ENCODE peak calls at places on chromosomes 12 and 14, in ten cellular contexts. X is psoas muscle, P is RWPE2, L is GM12878, I is PC-3, E is lower leg skin, B is IMR-90, H is brain microvascular endothelial cell, O is tibial artery, U is AG04450. Y is an unnamed sample.

GRCh38 chr12:53052419-53053222 is 2.8 kb downstream of the TNS2 start:
- DNase-seq in X (peak), P (peak), L (no peak), I (peak), E (peak), B (peak), H (peak), O (peak), U (no peak), Y (peak)

GRCh38 chr12:124910561-124911478 is 3.6 kb downstream of the UBC start:
- DNase-seq in X (no peak), P (no peak), L (no peak), I (peak), E (no peak), B (peak), H (no peak), O (no peak), U (no peak), Y (no peak)

GRCh38 chr14:53432378-53432802 is 279.3 kb upstream of the DDHD1 start:
- DNase-seq in X (no peak), P (no peak), L (no peak), I (peak), E (no peak), B (peak), H (peak), O (no peak), U (peak), Y (peak)

GRCh38 chr14:32417956-32418552 is 89.0 kb downstream of the AKAP6 start:
- DNase-seq in X (no peak), P (peak), L (no peak), I (peak), E (no peak), B (peak), H (peak), O (no peak), U (no peak), Y (no peak)

GRCh38 chr14:105860615-105861580 is 334.5 kb downstream of the TMEM121 start:
- DNase-seq in X (peak), P (peak), L (no peak), I (no peak), E (peak), B (no peak), H (no peak), O (no peak), U (no peak), Y (no peak)

GRCh38 chr14:104403421-104404220 is 175.9 kb upstream of the C14orf180 start:
- DNase-seq in X (no peak), P (peak), L (no peak), I (no peak), E (peak), B (no peak), H (no peak), O (peak), U (no peak), Y (no peak)

GRCh38 chr12:49019435-49020317 is 1.1 kb upstream of the PRKAG1 start:
- DNase-seq in X (peak), P (no peak), L (no peak), I (peak), E (peak), B (peak), H (peak), O (no peak), U (no peak), Y (no peak)

GRCh38 chr14:32469388-32470160 is 140.5 kb downstream of the AKAP6 start:
- DNase-seq in X (no peak), P (no peak), L (no peak), I (peak), E (no peak), B (peak), H (no peak), O (no peak), U (no peak), Y (peak)

GRCh38 chr14:105898482-105899010 is 372.2 kb downstream of the TMEM121 start:
- DNase-seq in X (peak), P (peak), L (no peak), I (no peak), E (no peak), B (no peak), H (no peak), O (no peak), U (no peak), Y (no peak)

GRCh38 chr12:110647669-110648068 is 33.7 kb downstream of the TCTN1 start:
- DNase-seq in X (no peak), P (no peak), L (no peak), I (no peak), E (no peak), B (no peak), H (no peak), O (peak), U (no peak), Y (no peak)

GRCh38 chr12:108647199-108647935 is 13.7 kb upstream of the SELPLG start:
- DNase-seq in X (no peak), P (no peak), L (no peak), I (no peak), E (peak), B (no peak), H (no peak), O (no peak), U (no peak), Y (no peak)
- TF ChIP-seq CTCF in X (no peak), P (no peak), L (peak), I (peak), E (no peak), B (no peak), H (peak), O (no peak), U (peak), Y (peak)

DNA sequence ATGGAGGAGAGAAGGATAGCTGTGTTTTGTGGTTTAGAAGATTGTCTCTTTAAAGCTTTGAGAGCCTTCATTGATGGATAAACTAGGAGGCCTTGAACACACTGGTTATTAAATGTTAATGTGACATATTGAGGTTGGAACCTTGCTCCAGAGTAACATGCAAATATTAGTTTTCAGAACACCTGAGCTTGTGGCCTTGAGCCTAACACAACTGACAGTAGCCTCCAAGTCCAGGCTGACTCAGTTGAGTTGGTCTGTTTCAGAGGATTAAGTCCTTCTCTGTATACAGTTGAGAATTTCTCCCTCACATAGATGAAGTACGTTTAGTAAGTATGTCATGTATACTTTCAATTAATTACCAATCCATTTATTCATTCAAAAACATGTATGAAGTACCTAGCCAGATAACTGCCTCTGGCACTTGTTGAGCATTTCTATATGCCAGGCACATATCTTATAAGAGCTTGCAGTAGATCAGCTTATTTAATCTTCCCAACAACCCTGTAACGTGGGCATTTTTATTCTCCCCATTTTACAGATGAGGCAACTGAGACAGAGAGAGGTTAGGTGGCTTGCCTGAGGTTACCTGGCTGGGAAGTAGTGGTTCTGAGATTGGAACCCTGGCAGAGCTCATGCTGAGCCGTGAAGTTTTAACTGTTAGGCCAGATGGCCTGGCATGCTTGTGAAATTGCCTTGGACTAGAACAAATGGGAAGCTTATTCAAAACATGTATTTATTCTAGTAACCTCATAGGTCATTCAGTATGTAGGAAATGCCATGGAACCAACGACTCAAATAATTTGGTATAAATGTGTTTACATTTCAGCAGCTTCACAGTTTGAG is 63.6 kb downstream of the ELK3 start:
- DNase-seq in X (no peak), P (no peak), L (no peak), I (no peak), E (no peak), B (peak), H (no peak), O (no peak), U (no peak), Y (no peak)
- H3K4me3 ChIP-seq in X (no peak), P (no peak), L (no peak), I (no peak), E (no peak), B (no peak), H (no peak), O (no peak), U (no peak), Y (no peak)

DNA sequence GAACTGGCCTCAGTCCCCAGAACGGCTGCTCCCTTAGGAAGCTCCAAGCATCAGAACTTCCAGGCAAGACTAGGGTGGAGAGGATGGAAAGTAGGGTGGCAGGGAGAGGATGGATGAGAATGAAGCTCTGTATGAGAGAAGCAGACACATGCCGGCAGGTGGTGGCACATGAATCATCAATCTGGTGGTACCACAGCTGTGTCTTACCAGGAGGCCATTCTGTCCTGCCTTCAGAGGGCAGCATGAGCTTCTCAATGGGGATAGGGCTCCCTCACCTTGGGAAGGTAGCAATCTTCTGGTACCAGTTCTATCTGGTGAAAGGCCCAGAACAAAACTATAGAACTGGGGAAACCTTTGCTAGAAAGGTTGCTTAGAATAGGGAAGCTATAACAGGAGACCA is 55.4 kb upstream of the PYGL start:
- DNase-seq in X (no peak), P (no peak), L (no peak), I (peak), E (no peak), B (no peak), H (no peak), O (no peak), U (no peak), Y (no peak)
- TF ChIP-seq CTCF in X (peak), P (peak), L (peak), I (peak), E (no peak), B (no peak), H (no peak), O (no peak), U (no peak), Y (no peak)

GRCh38 chr12:95321516-95322246 is 104.1 kb downstream of the VEZT start:
- DNase-seq in X (no peak), P (no peak), L (no peak), I (no peak), E (no peak), B (no peak), H (no peak), O (no peak), U (no peak), Y (no peak)

GRCh38 chr12:95319694-95320331 is 102.2 kb downstream of the VEZT start:
- DNase-seq in X (no peak), P (no peak), L (no peak), I (peak), E (no peak), B (peak), H (peak), O (no peak), U (no peak), Y (no peak)

GRCh38 chr12:95322335-95322734 is 104.7 kb downstream of the VEZT start:
- DNase-seq in X (no peak), P (no peak), L (no peak), I (no peak), E (no peak), B (peak), H (peak), O (no peak), U (no peak), Y (no peak)

GRCh38 chr12:95316798-95317197 is 99.2 kb downstream of the VEZT start:
- DNase-seq in X (no peak), P (no peak), L (no peak), I (no peak), E (no peak), B (no peak), H (no peak), O (no peak), U (no peak), Y (no peak)

GRCh38 chr12:95318071-95318545 is 100.5 kb downstream of the VEZT start:
- DNase-seq in X (no peak), P (no peak), L (no peak), I (peak), E (no peak), B (peak), H (peak), O (no peak), U (peak), Y (no peak)
- H3K4me3 ChIP-seq in X (no peak), P (no peak), L (no peak), I (no peak), E (no peak), B (no peak), H (no peak), O (no peak), U (no peak), Y (no peak)

DNA sequence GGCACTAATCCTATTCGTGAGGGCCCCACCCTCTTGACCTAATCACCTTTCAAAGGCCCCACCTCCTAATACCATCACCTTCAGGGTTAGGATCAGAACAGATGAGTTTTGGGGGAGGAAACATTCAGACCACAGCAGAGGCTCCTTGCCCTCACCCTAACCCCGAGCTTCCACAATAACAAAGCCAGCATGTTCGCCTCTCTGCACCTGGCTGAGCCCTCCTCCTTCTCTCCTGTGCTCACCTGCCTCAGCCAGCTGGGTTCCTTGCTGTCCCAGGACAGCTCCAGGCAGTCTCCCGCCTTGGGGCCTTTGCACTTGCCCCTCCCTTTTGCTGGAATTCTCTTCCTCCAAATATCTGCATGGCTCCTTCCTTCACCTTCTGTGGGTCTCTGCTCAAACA is 9.7 kb upstream of the RAN start:
- DNase-seq in X (no peak), P (no peak), L (no peak), I (no peak), E (no peak), B (no peak), H (no peak), O (no peak), U (no peak), Y (no peak)
- TF ChIP-seq CTCF in X (no peak), P (no peak), L (no peak), I (no peak), E (no peak), B (no peak), H (no peak), O (no peak), U (no peak), Y (no peak)

GRCh38 chr12:83084516-83085234 is 398.0 kb downstream of the TMTC2 start:
- DNase-seq in X (no peak), P (no peak), L (no peak), I (no peak), E (no peak), B (no peak), H (no peak), O (no peak), U (no peak), Y (no peak)
- H3K4me3 ChIP-seq in X (no peak), P (no peak), L (no peak), I (no peak), E (no peak), B (no peak), H (no peak), O (no peak), U (no peak), Y (no peak)

GRCh38 chr12:130194154-130194553 is 31.9 kb downstream of the FZD10 start:
- DNase-seq in X (no peak), P (no peak), L (no peak), I (no peak), E (no peak), B (no peak), H (no peak), O (no peak), U (no peak), Y (no peak)

GRCh38 chr12:130196827-130197226 is 34.6 kb downstream of the FZD10 start:
- DNase-seq in X (no peak), P (no peak), L (no peak), I (no peak), E (peak), B (no peak), H (no peak), O (no peak), U (no peak), Y (no peak)

GRCh38 chr12:130195369-130195768 is 33.1 kb downstream of the FZD10 start:
- DNase-seq in X (no peak), P (no peak), L (no peak), I (no peak), E (peak), B (no peak), H (no peak), O (peak), U (no peak), Y (no peak)

GRCh38 chr12:130195776-130196175 is 33.5 kb downstream of the FZD10 start:
- DNase-seq in X (no peak), P (no peak), L (no peak), I (no peak), E (peak), B (no peak), H (no peak), O (peak), U (no peak), Y (no peak)

GRCh38 chr12:130192667-130193345 is 30.5 kb downstream of the FZD10 start:
- DNase-seq in X (no peak), P (no peak), L (no peak), I (no peak), E (no peak), B (no peak), H (no peak), O (no peak), U (no peak), Y (no peak)
- TF ChIP-seq CTCF in X (no peak), P (peak), L (no peak), I (no peak), E (no peak), B (no peak), H (no peak), O (no peak), U (no peak), Y (no peak)

GRCh38 chr14:103067231-103067954 is 10.0 kb upstream of the CDC42BPB start:
- DNase-seq in X (peak), P (no peak), L (no peak), I (peak), E (no peak), B (peak), H (no peak), O (no peak), U (no peak), Y (no peak)
- H3K4me3 ChIP-seq in X (no peak), P (no peak), L (no peak), I (no peak), E (no peak), B (no peak), H (no peak), O (no peak), U (no peak), Y (no peak)

GRCh38 chr14:77143071-77143470 is 1.5 kb upstream of the ZDHHC22 start:
- DNase-seq in X (no peak), P (no peak), L (no peak), I (no peak), E (no peak), B (no peak), H (no peak), O (peak), U (no peak), Y (no peak)
- TF ChIP-seq CTCF in X (no peak), P (no peak), L (no peak), I (no peak), E (no peak), B (no peak), H (no peak), O (no peak), U (no peak), Y (no peak)

GRCh38 chr12:95386056-95386455 is 87.9 kb upstream of the METAP2 start:
- DNase-seq in X (no peak), P (no peak), L (no peak), I (no peak), E (no peak), B (no peak), H (no peak), O (no peak), U (no peak), Y (no peak)
- H3K4me3 ChIP-seq in X (peak), P (no peak), L (no peak), I (no peak), E (no peak), B (no peak), H (no peak), O (peak), U (no peak), Y (no peak)